ENCODE peak calls at places on chromosome 6, in seven cellular contexts. R is HTR-8/SVneo, E is NCI-H146, C is HT-29, N is sciatic nerve, H is T-helper 9 cell, S is GM20000. X is an unnamed sample.

GRCh38 chr6:37324131-37325033 is 29.4 kb upstream of the RNF8 start:
- DNase-seq in H (no peak), R (peak), E (no peak), N (no peak), S (no peak), C (no peak), X (peak)

GRCh38 chr6:117498159-117498558 is 15.7 kb downstream of the DCBLD1 start:
- DNase-seq in C (no peak), H (no peak), R (peak), S (no peak), E (no peak), N (no peak), X (peak)

GRCh38 chr6:110214338-110214737 is 34.1 kb downstream of the CDC40 start:
- DNase-seq in S (no peak), R (no peak), E (no peak), C (no peak), H (no peak), N (no peak), X (no peak)

GRCh38 chr6:84403545-84403944 is 176.1 kb upstream of the CEP162 start:
- DNase-seq in H (no peak), R (no peak), N (no peak), S (no peak), C (no peak), E (no peak), X (no peak)

GRCh38 chr6:132147530-132148011 is 196.4 kb upstream of the CCN2 start:
- DNase-seq in R (no peak), S (no peak), C (no peak), H (no peak), E (no peak), N (no peak), X (peak)

GRCh38 chr6:4864534-4864933 is 88.3 kb downstream of the CDYL start:
- DNase-seq in H (no peak), N (no peak), S (no peak), C (no peak), E (no peak), R (no peak), X (no peak)

GRCh38 chr6:154002894-154003293 is 36.1 kb upstream of the OPRM1 start:
- DNase-seq in S (no peak), C (no peak), E (no peak), R (no peak), N (no peak), H (no peak), X (no peak)

GRCh38 chr6:39882567-39882953 is 51.7 kb downstream of the MOCS1 start:
- DNase-seq in H (no peak), R (peak), N (peak), C (no peak), S (no peak), E (no peak), X (peak)

GRCh38 chr6:38350882-38351281 is 288.8 kb downstream of the BTBD9 start:
- DNase-seq in H (no peak), N (no peak), S (no peak), R (no peak), C (peak), E (no peak), X (peak)

GRCh38 chr6:133394630-133395029 is 153.5 kb downstream of the EYA4 start:
- DNase-seq in C (no peak), S (no peak), R (no peak), E (no peak), H (no peak), N (no peak), X (no peak)

GRCh38 chr6:74757788-74758187 is 448.1 kb downstream of the COL12A1 start:
- DNase-seq in C (no peak), R (no peak), N (no peak), H (no peak), S (no peak), E (no peak), X (no peak)

GRCh38 chr6:75236630-75237029 is 7.0 kb downstream of the COX7A2 start:
- DNase-seq in H (no peak), R (no peak), S (no peak), N (no peak), C (no peak), E (no peak), X (no peak)

GRCh38 chr6:14575961-14576360 is 458.4 kb downstream of the CD83 start:
- DNase-seq in H (no peak), E (no peak), C (no peak), N (no peak), S (no peak), R (no peak), X (no peak)

GRCh38 chr6:20722442-20722841 is 188.2 kb downstream of the CDKAL1 start:
- DNase-seq in E (no peak), N (no peak), S (no peak), H (no peak), C (no peak), R (no peak), X (no peak)

GRCh38 chr6:30759575-30760239 is 15.4 kb upstream of the IER3 start:
- DNase-seq in S (no peak), H (no peak), N (no peak), E (no peak), C (no peak), R (peak), X (peak)

GRCh38 chr6:107708435-107708834 is 115.7 kb downstream of the SCML4 start:
- DNase-seq in H (no peak), C (no peak), E (no peak), S (no peak), N (no peak), R (no peak), X (no peak)

GRCh38 chr6:143337201-143337949 is 113.1 kb downstream of the ADAT2 start:
- DNase-seq in H (peak), N (no peak), C (peak), E (peak), R (no peak), S (no peak), X (no peak)

GRCh38 chr6:136563386-136564152 is 13.3 kb upstream of the MAP7 start:
- DNase-seq in R (no peak), C (no peak), S (no peak), E (no peak), H (no peak), N (no peak), X (no peak)

GRCh38 chr6:166556336-166556735 is 30.1 kb downstream of the RAMACL start:
- DNase-seq in C (no peak), H (no peak), S (no peak), N (no peak), E (no peak), R (no peak), X (no peak)

GRCh38 chr6:44237813-44238433 is 9.0 kb upstream of the HSP90AB1 start:
- DNase-seq in R (peak), E (peak), S (peak), H (peak), N (peak), C (peak), X (peak)

GRCh38 chr6:168319279-168320051 is at the start of gene DACT2:
- DNase-seq in R (no peak), S (no peak), N (no peak), H (no peak), C (no peak), E (no peak), X (no peak)

GRCh38 chr6:72524011-72524645 is 97.7 kb upstream of the KCNQ5 start:
- DNase-seq in C (no peak), R (no peak), H (no peak), N (no peak), S (no peak), E (no peak), X (no peak)

GRCh38 chr6:38617856-38618255 is 21.9 kb downstream of the BTBD9 start:
- DNase-seq in H (no peak), C (no peak), N (no peak), E (no peak), R (no peak), S (no peak), X (no peak)

GRCh38 chr6:55617272-55617671 is 38.3 kb upstream of the HMGCLL1 start:
- DNase-seq in S (peak), E (peak), C (peak), R (no peak), H (no peak), N (no peak), X (peak)

GRCh38 chr6:42124223-42124836 is 18.1 kb downstream of the C6orf132 start:
- DNase-seq in N (no peak), R (no peak), S (no peak), C (no peak), H (no peak), E (no peak), X (no peak)

GRCh38 chr6:170446841-170447560 is 106.1 kb downstream of the PSMB1 start:
- DNase-seq in E (no peak), N (no peak), C (no peak), S (no peak), H (no peak), R (no peak), X (no peak)

X was measured in EH.